ENCODE peak calls at places on chromosome 21, in five cellular contexts. L is fibroblast of the aortic adventitia, X is body of pancreas, M is colonic mucosa, U is WERI-Rb-1. Y is an unnamed sample.

GRCh38 chr21:35395728-35396127 is 346.6 kb upstream of the RUNX1 start:
- DNase-seq in L (peak), X (no peak), M (no peak), U (no peak), Y (peak)

GRCh38 chr21:15004721-15005370 is 60.0 kb downstream of the NRIP1 start:
- DNase-seq in L (peak), X (no peak), M (no peak), U (no peak), Y (no peak)

GRCh38 chr21:32382108-32382601 is 10.7 kb downstream of the URB1 start:
- DNase-seq in L (peak), X (no peak), M (no peak), U (no peak), Y (peak)

GRCh38 chr21:38806153-38806941 is 618 bp downstream of the ETS2 start:
- DNase-seq in L (no peak), X (peak), M (peak), U (peak), Y (no peak)

GRCh38 chr21:27648560-27648959 is 681.7 kb upstream of the ADAMTS5 start:
- DNase-seq in L (peak), X (no peak), M (no peak), U (no peak), Y (peak)

GRCh38 chr21:17576080-17576835 is 36.4 kb downstream of the BTG3 start:
- DNase-seq in L (no peak), X (no peak), M (no peak), U (no peak), Y (no peak)

GRCh38 chr21:36209626-36210171 is 53.1 kb downstream of the DOP1B start:
- DNase-seq in L (peak), X (peak), M (peak), U (peak), Y (peak)

GRCh38 chr21:36486246-36486645 is 6.3 kb upstream of the CLDN14 start:
- DNase-seq in L (no peak), X (no peak), M (no peak), U (no peak), Y (no peak)

GRCh38 chr21:33069994-33070811 is at the start of gene OLIG1:
- DNase-seq in L (no peak), X (peak), M (peak), U (peak), Y (peak)

DNA sequence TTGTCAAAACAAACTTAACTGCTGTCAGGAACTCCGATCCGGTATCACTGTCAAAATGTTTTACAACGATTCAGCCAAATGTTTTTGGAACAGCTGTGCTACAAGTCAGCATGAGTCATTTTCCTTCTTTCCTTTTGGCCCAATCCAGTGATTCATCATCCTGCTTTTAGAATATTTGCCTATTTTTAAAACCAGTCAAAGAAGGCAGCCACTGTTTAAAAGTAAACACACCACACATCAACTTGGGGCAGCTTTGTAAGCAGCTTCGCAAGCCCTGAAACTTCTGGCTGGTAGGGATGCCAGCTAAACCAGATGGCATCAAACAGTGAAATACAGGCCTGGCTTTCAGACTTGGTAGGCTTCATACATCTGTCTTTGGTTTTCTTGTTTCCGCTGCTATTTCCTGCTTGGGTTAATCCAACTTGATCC is 14.9 kb downstream of the MAP3K7CL start:
- DNase-seq in L (peak), X (no peak), M (no peak), U (no peak), Y (peak)
- H3K4me3 ChIP-seq in L (peak), X (no peak), M (no peak), U (no peak), Y (no peak)

GRCh38 chr21:37561941-37562919 is 195.7 kb downstream of the DYRK1A start:
- DNase-seq in L (no peak), X (no peak), M (no peak), U (no peak), Y (no peak)
- TF ChIP-seq CTCF in L (no peak), X (no peak), M (no peak), U (no peak), Y (no peak)

GRCh38 chr21:41247976-41248545 is 68.5 kb upstream of the FAM3B start:
- DNase-seq in L (no peak), X (no peak), M (no peak), U (no peak), Y (no peak)

GRCh38 chr21:41245509-41246135 is 71.0 kb upstream of the FAM3B start:
- DNase-seq in L (no peak), X (no peak), M (no peak), U (no peak), Y (no peak)

GRCh38 chr21:41247561-41247968 is 69.0 kb upstream of the FAM3B start:
- DNase-seq in L (peak), X (peak), M (peak), U (no peak), Y (no peak)

GRCh38 chr21:41249476-41249875 is 67.1 kb upstream of the FAM3B start:
- DNase-seq in L (no peak), X (no peak), M (no peak), U (no peak), Y (no peak)

GRCh38 chr21:41246808-41247207 is 69.8 kb upstream of the FAM3B start:
- DNase-seq in L (no peak), X (no peak), M (no peak), U (no peak), Y (no peak)
- H3K4me3 ChIP-seq in L (no peak), X (no peak), M (no peak), U (no peak), Y (no peak)

DNA sequence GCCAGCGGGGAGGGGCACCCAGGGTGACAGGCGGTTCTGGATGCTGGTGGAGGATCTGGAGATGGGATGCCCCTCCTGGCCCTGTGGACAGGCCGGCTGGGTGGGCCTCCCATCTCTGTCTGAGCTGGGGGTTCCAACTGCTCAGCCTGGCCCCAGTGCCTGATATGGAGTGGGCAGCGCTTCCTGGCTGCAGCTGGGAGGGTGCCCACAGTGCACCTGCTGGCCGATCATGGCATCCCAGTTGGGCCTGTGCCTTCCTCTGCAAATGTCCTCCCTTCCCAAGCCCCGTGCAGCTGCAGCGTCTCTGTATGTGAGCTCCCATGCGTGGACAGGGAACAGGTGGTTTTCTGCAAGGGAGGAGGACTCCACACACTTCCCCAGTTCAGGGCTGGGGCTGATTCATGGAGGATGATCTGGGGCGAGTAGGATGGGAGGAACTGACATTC is 2.1 kb downstream of the PFKL start:
- DNase-seq in L (no peak), X (no peak), M (peak), U (no peak), Y (no peak)
- TF ChIP-seq CTCF in L (no peak), X (peak), M (peak), U (peak), Y (no peak)

GRCh38 chr21:42674351-42674940 is 21.0 kb downstream of the PDE9A start:
- DNase-seq in L (no peak), X (no peak), M (no peak), U (no peak), Y (peak)
- H3K4me3 ChIP-seq in L (no peak), X (no peak), M (no peak), U (no peak), Y (no peak)

Y was measured in fibroblast of mammary gland.